ENCODE peak calls at places on chromosomes 4 and X, in six cellular contexts. Q, O, P, D, T and C are unnamed samples. For H3K4me1, the result is how much of the 10 kb centered on the place peaks cover.

GRCh38 chr4:54098375-54098774 is 1.6 kb upstream of the GSX2 start:
- DNase-seq in Q (no peak), O (no peak), P (no peak), D (no peak), T (no peak), C (no peak)

GRCh38 chr4:98293089-98293887 is 32.1 kb downstream of the RAP1GDS1 start:
- DNase-seq in Q (no peak), O (no peak), P (no peak), D (no peak), T (no peak), C (no peak)

GRCh38 chr4:158162637-158163036 is 10.2 kb downstream of the GASK1B start:
- DNase-seq in Q (no peak), O (no peak), P (no peak), D (no peak), T (no peak), C (no peak)

GRCh38 chrX:153647461-153648357 is 706 bp downstream of the DUSP9 start:
- DNase-seq in Q (no peak), O (peak), P (peak), D (no peak), T (no peak), C (peak)

GRCh38 chrX:134692233-134692632 is 34.0 kb upstream of the PLAC1 start:
- DNase-seq in Q (no peak), O (no peak), P (no peak), D (no peak), T (no peak), C (no peak)

GRCh38 chr4:20017439-20017838 is 234.3 kb upstream of the SLIT2 start:
- DNase-seq in Q (no peak), O (no peak), P (no peak), D (no peak), T (no peak), C (no peak)

GRCh38 chrX:72609313-72609712 is 36.7 kb upstream of the HDAC8 start:
- DNase-seq in Q (peak), O (no peak), P (no peak), D (no peak), T (no peak), C (no peak)

GRCh38 chr4:57064811-57065711 is 45.1 kb downstream of the IGFBP7 start:
- DNase-seq in Q (no peak), O (no peak), P (peak), D (no peak), T (peak), C (peak)

GRCh38 chr4:105895324-105895608 is at the start of gene NPNT:
- DNase-seq in Q (no peak), O (peak), P (no peak), D (no peak), T (peak), C (no peak)

GRCh38 chrX:21781525-21781924 is 23.6 kb upstream of the SMPX start:
- DNase-seq in Q (no peak), O (no peak), P (no peak), D (no peak), T (no peak), C (no peak)

GRCh38 chr4:38111717-38112116 is 151.5 kb downstream of the PTTG2 start:
- DNase-seq in Q (no peak), O (no peak), P (no peak), D (no peak), T (no peak), C (no peak)

GRCh38 chr4:144575181-144575580 is 70.8 kb upstream of the HHIP start:
- DNase-seq in Q (no peak), O (no peak), P (no peak), D (no peak), T (no peak), C (no peak)

GRCh38 chr4:88880001-88880400 is 177.0 kb downstream of the FAM13A start:
- DNase-seq in Q (no peak), O (no peak), P (no peak), D (no peak), T (no peak), C (no peak)

GRCh38 chr4:67765928-67766327 is 11.7 kb upstream of the GNRHR start:
- DNase-seq in Q (no peak), O (no peak), P (no peak), D (no peak), T (no peak), C (no peak)

GRCh38 chr4:155657169-155657568 is 9.5 kb upstream of the GUCY1A1 start:
- DNase-seq in Q (no peak), O (no peak), P (no peak), D (no peak), T (no peak), C (no peak)

GRCh38 chr4:155444695-155445094 is 67.9 kb upstream of the MAP9 start:
- DNase-seq in Q (peak), O (no peak), P (no peak), D (no peak), T (no peak), C (no peak)

GRCh38 chr4:149999485-150000074 is 78.7 kb upstream of the DCLK2 start:
- DNase-seq in Q (peak), O (no peak), P (no peak), D (peak), T (peak), C (peak)

GRCh38 chr4:41069838-41070237 is 144.5 kb downstream of the APBB2 start:
- DNase-seq in Q (no peak), O (no peak), P (no peak), D (no peak), T (no peak), C (no peak)

GRCh38 chrX:129524250-129524850 is 1.1 kb upstream of the SMARCA1 start:
- DNase-seq in Q (no peak), O (no peak), P (no peak), D (no peak), T (no peak), C (no peak)

GRCh38 chr4:168882650-168883233 is 127.3 kb downstream of the CBR4 start:
- DNase-seq in Q (no peak), O (no peak), P (peak), D (no peak), T (no peak), C (peak)

GRCh38 chr4:147824316-147824715 is 92.4 kb downstream of the ARHGAP10 start:
- DNase-seq in Q (no peak), O (no peak), P (no peak), D (no peak), T (no peak), C (no peak)

GRCh38 chrX:45740291-45740690 is 539.6 kb upstream of the DIPK2B start:
- DNase-seq in Q (no peak), O (no peak), P (no peak), D (no peak), T (no peak), C (no peak)

GRCh38 chr4:119035941-119036737 is 99.5 kb upstream of the MYOZ2 start:
- DNase-seq in Q (no peak), O (no peak), P (no peak), D (no peak), T (no peak), C (peak)

GRCh38 chr4:128844931-128845330 is 35.4 kb downstream of the JADE1 start:
- DNase-seq in Q (no peak), O (peak), P (no peak), D (no peak), T (peak), C (peak)

GRCh38 chr4:8376361-8377102 is 64.0 kb downstream of the ACOX3 start:
- DNase-seq in Q (no peak), O (peak), P (peak), D (no peak), T (no peak), C (no peak)

GRCh38 chr4:24971192-24971591 is 58.4 kb upstream of the CCDC149 start:
- DNase-seq in Q (no peak), O (no peak), P (no peak), D (no peak), T (no peak), C (no peak)

GRCh38 chr4:165294907-165295306 is 32.6 kb upstream of the MSMO1 start:
- DNase-seq in Q (peak), O (no peak), P (no peak), D (peak), T (no peak), C (no peak)

GRCh38 chrX:51641421-51642021 is 22.8 kb upstream of the CENPVL3 start:
- DNase-seq in Q (peak), O (no peak), P (no peak), D (peak), T (no peak), C (peak)

GRCh38 chr4:26310264-26310663 is 10.6 kb upstream of the RBPJ start:
- DNase-seq in Q (no peak), O (no peak), P (no peak), D (no peak), T (no peak), C (no peak)

GRCh38 chrX:72003811-72004750 is 93.4 kb downstream of the NHSL2 start:
- DNase-seq in Q (no peak), O (no peak), P (no peak), D (no peak), T (peak), C (no peak)

GRCh38 chr4:56863441-56864129 is 42.1 kb upstream of the SPINK2 start:
- DNase-seq in Q (no peak), O (no peak), P (no peak), D (no peak), T (no peak), C (no peak)

GRCh38 chr4:156419080-156419638 is 465.5 kb upstream of the CTSO start:
- DNase-seq in Q (no peak), O (no peak), P (no peak), D (no peak), T (no peak), C (no peak)

GRCh38 chr4:11626046-11626445 is 197.4 kb upstream of the HS3ST1 start:
- DNase-seq in Q (no peak), O (no peak), P (no peak), D (no peak), T (no peak), C (no peak)

GRCh38 chrX:147978931-147979330 is 2.2 kb upstream of the FMR1NB start:
- DNase-seq in Q (no peak), O (no peak), P (no peak), D (no peak), T (no peak), C (no peak)

GRCh38 chr4:176102414-176102813 is 36.8 kb downstream of the WDR17 start:
- DNase-seq in Q (no peak), O (no peak), P (no peak), D (no peak), T (no peak), C (no peak)

GRCh38 chrX:117989512-117989911 is 127.1 kb downstream of the KLHL13 start:
- DNase-seq in Q (no peak), O (no peak), P (no peak), D (no peak), T (no peak), C (no peak)

GRCh38 chr4:137644201-137644600 is 111.9 kb upstream of the PCDH18 start:
- DNase-seq in Q (no peak), O (no peak), P (no peak), D (no peak), T (no peak), C (no peak)

GRCh38 chrX:111914398-111915092 is 38.6 kb downstream of the TRPC5OS start:
- DNase-seq in Q (no peak), O (no peak), P (no peak), D (no peak), T (no peak), C (no peak)

GRCh38 chr4:175369087-175369486 is 443.0 kb downstream of the GPM6A start:
- DNase-seq in Q (no peak), O (no peak), P (no peak), D (no peak), T (no peak), C (no peak)

GRCh38 chrX:78658851-78659744 is at the start of gene RTL3:
- DNase-seq in Q (no peak), O (no peak), P (no peak), D (no peak), T (no peak), C (no peak)

GRCh38 chr4:184548651-184549341 is 74.4 kb upstream of the IRF2 start:
- DNase-seq in Q (no peak), O (no peak), P (no peak), D (no peak), T (peak), C (no peak)
- H3K4me3 ChIP-seq in Q (no peak), O (no peak), P (peak), D (no peak), T (peak), C (no peak)

GRCh38 chrX:149962859-149963757 is 24.8 kb upstream of the EOLA2 start:
- DNase-seq in Q (peak), O (no peak), P (peak), D (peak), T (peak), C (peak)

GRCh38 chrX:149961572-149961971 is 23.3 kb upstream of the EOLA2 start:
- DNase-seq in Q (no peak), O (no peak), P (no peak), D (no peak), T (no peak), C (no peak)

GRCh38 chrX:149962010-149962409 is 23.7 kb upstream of the EOLA2 start:
- DNase-seq in Q (no peak), O (no peak), P (no peak), D (no peak), T (no peak), C (no peak)
- H3K4me1 ChIP-seq in Q (under half), O (under half), P (under half), D (under half), T (under half), C (under half)

DNA sequence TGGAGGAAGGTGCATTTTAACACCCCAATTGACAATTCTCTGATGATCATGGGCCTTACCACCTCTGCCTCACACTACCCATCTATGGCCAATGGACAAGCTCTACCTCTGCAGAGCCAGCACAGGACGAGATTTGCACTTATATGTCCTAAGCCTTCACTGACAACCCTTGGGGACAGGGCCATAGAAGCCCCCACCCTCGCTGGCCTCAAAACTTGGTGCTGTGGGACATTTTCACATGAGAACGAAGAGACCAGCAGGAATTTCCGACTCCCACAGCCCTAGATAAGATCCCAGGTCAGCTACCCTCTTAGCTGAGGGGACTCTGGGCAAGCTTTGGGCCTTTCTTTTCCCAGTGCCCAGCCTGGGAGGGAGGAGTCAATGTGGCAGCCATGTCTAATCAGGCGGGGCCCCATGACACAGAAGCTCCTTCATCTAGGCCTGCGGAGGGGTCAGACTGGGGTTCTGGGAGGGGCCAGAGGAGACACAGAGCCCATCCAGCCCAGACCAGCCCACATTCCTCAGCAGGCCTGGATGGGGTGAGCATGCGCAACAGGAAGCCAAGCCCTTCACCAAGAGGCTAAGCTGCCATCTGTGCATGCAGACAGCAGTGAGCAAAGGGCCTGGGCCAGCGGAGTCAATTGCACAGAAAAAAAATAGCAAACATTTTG is 12.1 kb downstream of the PJA1 start:
- DNase-seq in Q (no peak), O (no peak), P (no peak), D (no peak), T (no peak), C (peak)
- H3K4me3 ChIP-seq in Q (no peak), O (no peak), P (no peak), D (no peak), T (no peak), C (no peak)

DNA sequence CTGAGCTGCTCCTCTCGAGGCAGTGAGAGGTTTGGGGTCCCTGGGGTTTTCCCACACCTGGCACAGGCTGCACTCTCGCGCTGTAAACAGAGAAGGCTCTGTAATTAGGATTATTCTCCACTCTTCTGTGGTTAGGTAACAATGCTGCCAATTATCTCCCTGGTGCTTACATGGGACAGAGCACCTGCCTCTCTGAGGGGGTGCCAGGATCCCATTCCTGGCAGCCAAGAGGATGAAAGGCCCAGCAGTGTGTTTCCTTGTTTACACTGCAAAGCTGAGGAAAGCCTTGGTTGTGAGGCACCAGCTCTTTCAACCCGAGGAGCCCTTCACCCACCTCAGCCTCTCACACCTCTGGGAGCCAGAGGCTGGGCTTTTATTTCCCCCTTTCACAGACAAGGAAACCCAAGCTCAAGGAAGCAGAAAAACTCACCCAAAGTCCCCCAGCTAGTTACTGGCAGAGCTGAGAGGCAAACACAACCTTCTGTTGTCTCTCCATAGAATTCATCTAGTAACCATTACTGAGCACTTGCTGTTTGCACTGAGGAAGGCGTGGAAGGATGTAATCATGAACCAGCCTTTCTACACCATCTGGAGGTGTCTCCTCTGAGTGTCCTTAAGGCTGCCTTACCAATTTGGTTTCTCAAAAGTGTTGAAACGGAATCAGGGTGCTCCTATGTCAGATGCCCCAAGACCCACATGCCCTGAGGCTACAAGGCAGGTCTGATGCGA is 39.7 kb upstream of the PROM1 start:
- DNase-seq in Q (no peak), O (no peak), P (no peak), D (no peak), T (no peak), C (no peak)
- H3K4me1 ChIP-seq in Q (under half), O (under half), P (under half), D (under half), T (under half), C (under half)

DNA sequence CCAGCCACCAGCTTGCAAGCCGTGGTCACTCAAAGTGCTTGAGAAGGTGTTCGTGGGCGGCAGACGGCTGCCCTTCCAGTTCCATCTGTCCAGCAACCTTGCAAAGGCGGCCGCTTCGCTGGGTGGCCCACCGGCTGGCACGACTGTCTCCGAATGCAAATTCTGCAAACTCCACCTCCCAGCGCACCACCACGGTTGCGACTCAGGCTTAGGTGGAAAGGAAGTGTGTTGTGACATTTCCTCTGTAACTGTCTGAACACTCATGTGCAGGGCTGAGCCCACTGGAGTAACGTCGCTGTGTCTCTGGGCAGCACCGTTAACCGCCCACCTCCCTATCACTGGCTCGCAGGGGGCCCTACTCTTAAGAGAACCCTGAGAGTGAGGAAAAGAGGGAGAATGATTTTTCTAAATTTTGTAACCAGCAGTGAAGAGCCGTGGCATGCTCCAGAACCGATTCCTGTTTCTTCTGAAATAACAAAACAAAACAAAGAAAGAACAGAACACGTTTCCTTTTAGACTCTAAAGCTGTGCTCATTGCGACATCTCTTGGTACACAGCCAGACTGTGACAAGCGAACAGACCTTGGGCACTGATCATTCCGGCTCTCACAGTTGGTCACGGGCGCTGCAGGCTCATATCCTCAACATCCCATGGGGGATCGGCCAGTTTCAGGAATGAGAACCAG is at the start of gene P2RY8:
- DNase-seq in Q (peak), O (no peak), P (peak), D (peak), T (peak), C (peak)
- H3K4me3 ChIP-seq in Q (peak), O (peak), P (peak), D (peak), T (peak), C (peak)